ENCODE peak calls at places on chromosomes 7 and 10, in nine cellular contexts. F is transverse colon, D is HCT116, U is AG04450, T is heart left ventricle, G is GM23338, E is epithelial cell of proximal tubule, W is neural progenitor cell, O is endothelial cell. B is an unnamed sample.

GRCh38 chr7:118590107-118590506 is 365.6 kb downstream of the ANKRD7 start:
- DNase-seq in F (no peak), D (peak), U (no peak), T (no peak), G (peak), E (no peak), W (peak), O (peak), B (no peak)

GRCh38 chr10:95266674-95267095 is 24.1 kb downstream of the PDLIM1 start:
- DNase-seq in F (no peak), D (peak), U (no peak), T (no peak), G (peak), E (peak), W (peak), O (no peak), B (no peak)

GRCh38 chr10:33333260-33334169 is 952 bp downstream of the NRP1 start:
- DNase-seq in F (peak), D (no peak), U (no peak), T (no peak), G (no peak), E (no peak), W (no peak), O (no peak), B (no peak)

GRCh38 chr7:102258073-102258748 is 28.5 kb upstream of the SH2B2 start:
- DNase-seq in F (no peak), D (no peak), U (no peak), T (no peak), G (no peak), E (no peak), W (no peak), O (no peak), B (no peak)

GRCh38 chr10:69508738-69509340 is 57.6 kb downstream of the TSPAN15 start:
- DNase-seq in F (no peak), D (no peak), U (no peak), T (no peak), G (no peak), E (no peak), W (no peak), O (no peak), B (no peak)

GRCh38 chr10:128463991-128464755 is 337.9 kb upstream of the MKI67 start:
- DNase-seq in F (peak), D (peak), U (peak), T (peak), G (peak), E (no peak), W (peak), O (peak), B (no peak)

GRCh38 chr7:42262907-42263466 is 26.0 kb upstream of the GLI3 start:
- DNase-seq in F (peak), D (no peak), U (peak), T (peak), G (peak), E (no peak), W (peak), O (no peak), B (no peak)

GRCh38 chr10:36256166-36256565 is 614.1 kb upstream of the FZD8 start:
- DNase-seq in F (no peak), D (no peak), U (no peak), T (peak), G (no peak), E (no peak), W (no peak), O (no peak), B (no peak)

GRCh38 chr7:139118234-139118802 is 8.8 kb upstream of the ZC3HAV1 start:
- DNase-seq in F (no peak), D (peak), U (no peak), T (no peak), G (peak), E (no peak), W (no peak), O (no peak), B (no peak)
- TF ChIP-seq CTCF in F (no peak), D (peak), U (no peak), T (no peak), G (no peak), E (peak), W (no peak), O (no peak), B (no peak)

DNA sequence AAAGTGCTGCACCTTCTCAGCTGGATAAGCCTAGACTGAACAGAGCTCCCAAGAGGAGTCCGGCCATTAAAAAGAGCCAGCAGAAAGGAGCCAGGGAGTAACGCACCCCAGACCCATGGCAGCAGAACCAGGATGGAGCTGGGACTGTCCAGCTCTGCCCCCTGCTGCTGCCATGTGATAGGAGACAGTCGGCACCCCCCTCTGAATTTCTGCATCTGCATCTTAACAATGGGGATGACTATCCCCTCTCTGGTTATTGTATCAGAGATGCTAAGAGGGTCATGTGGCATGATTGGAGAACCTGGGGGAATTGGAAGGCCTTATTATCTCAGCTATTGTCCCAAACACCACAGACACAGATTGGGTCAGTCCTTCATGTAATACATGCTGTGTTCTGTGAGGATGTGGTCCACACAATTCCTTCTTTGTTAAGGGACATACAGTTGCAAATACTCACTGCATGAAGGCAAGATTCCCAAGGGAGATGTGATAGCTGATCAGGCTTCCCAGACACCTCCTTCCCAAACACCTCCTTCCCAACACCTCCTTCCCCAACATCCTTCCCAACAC is 29.3 kb downstream of the PLEKHS1 start:
- DNase-seq in F (no peak), D (no peak), U (no peak), T (no peak), G (no peak), E (no peak), W (no peak), O (no peak), B (no peak)
- TF ChIP-seq CTCF in F (peak), D (peak), U (no peak), T (no peak), G (peak), E (peak), W (no peak), O (no peak), B (no peak)

GRCh38 chr7:29841926-29842671 is 35.8 kb downstream of the WIPF3 start:
- DNase-seq in F (no peak), D (no peak), U (no peak), T (no peak), G (no peak), E (no peak), W (no peak), O (no peak), B (no peak)
- TF ChIP-seq CTCF in F (no peak), D (no peak), U (no peak), T (no peak), G (no peak), E (no peak), W (no peak), O (no peak), B (no peak)

GRCh38 chr10:46323176-46323575 is 36.4 kb downstream of the ANTXRL start:
- DNase-seq in F (no peak), D (no peak), U (no peak), T (no peak), G (no peak), E (no peak), W (no peak), O (no peak), B (no peak)

GRCh38 chr10:46326971-46327370 is 40.2 kb downstream of the ANTXRL start:
- DNase-seq in F (no peak), D (no peak), U (no peak), T (no peak), G (no peak), E (no peak), W (no peak), O (no peak), B (no peak)

GRCh38 chr10:46327685-46328084 is 40.9 kb downstream of the ANTXRL start:
- DNase-seq in F (no peak), D (no peak), U (no peak), T (no peak), G (no peak), E (no peak), W (no peak), O (no peak), B (no peak)

GRCh38 chr10:46326066-46326465 is 39.3 kb downstream of the ANTXRL start:
- DNase-seq in F (no peak), D (no peak), U (no peak), T (no peak), G (no peak), E (no peak), W (no peak), O (no peak), B (no peak)

GRCh38 chr10:46325021-46325420 is 38.2 kb downstream of the ANTXRL start:
- DNase-seq in F (no peak), D (no peak), U (no peak), T (no peak), G (peak), E (no peak), W (no peak), O (no peak), B (no peak)
- TF ChIP-seq CTCF in F (peak), D (peak), U (peak), T (peak), G (peak), E (peak), W (peak), O (no peak), B (no peak)

GRCh38 chr7:26001662-26002244 is 150.2 kb upstream of the NFE2L3 start:
- DNase-seq in F (no peak), D (no peak), U (no peak), T (no peak), G (no peak), E (no peak), W (no peak), O (no peak), B (no peak)

GRCh38 chr7:25994433-25994988 is 157.5 kb upstream of the NFE2L3 start:
- DNase-seq in F (no peak), D (no peak), U (no peak), T (no peak), G (no peak), E (no peak), W (no peak), O (no peak), B (no peak)

GRCh38 chr7:25998499-25998898 is 153.5 kb upstream of the NFE2L3 start:
- DNase-seq in F (no peak), D (no peak), U (no peak), T (no peak), G (no peak), E (no peak), W (no peak), O (no peak), B (no peak)

GRCh38 chr7:25995216-25995615 is 156.8 kb upstream of the NFE2L3 start:
- DNase-seq in F (no peak), D (no peak), U (no peak), T (no peak), G (no peak), E (no peak), W (no peak), O (no peak), B (no peak)

DNA sequence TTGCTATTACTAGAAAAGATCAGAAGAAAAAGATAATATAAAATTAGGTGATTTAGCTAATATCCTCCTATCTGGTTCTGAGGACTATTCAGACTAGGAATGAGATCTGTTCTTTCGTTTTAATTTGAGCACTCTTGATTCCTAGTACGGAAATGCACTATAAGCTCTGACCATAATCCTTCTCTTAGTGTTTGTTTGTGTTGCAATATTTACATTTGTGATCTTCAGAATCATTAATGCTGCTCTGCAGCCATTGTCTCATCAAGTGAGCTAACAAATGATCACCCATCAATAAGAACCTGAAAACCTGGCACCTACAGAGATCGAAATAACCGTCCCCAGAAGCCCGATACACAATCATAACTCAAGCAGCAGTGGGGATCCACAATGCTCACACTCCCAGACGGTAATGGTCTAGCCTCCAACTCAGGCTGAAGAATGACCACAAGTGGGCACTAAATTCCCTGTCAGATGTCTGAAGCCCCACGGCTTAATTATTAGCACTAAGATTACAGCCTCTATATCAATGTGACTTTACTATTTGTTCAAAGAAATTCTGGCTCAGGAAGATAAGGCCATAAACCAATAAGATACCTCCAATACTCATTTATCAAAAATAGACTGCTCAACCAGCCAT is 156.0 kb upstream of the NFE2L3 start:
- DNase-seq in F (no peak), D (peak), U (no peak), T (no peak), G (peak), E (no peak), W (no peak), O (no peak), B (no peak)
- TF ChIP-seq CTCF in F (no peak), D (peak), U (no peak), T (no peak), G (peak), E (peak), W (peak), O (no peak), B (no peak)